ENCODE peak calls at places on chromosome 3, in four cellular contexts. O, T, C and W are unnamed samples.

GRCh38 chr3:39783730-39784129 is 25.7 kb upstream of the MYRIP start:
- DNase-seq in O (no peak), T (no peak), C (no peak), W (no peak)

GRCh38 chr3:69389520-69390248 is 3.8 kb upstream of the FRMD4B start:
- DNase-seq in O (no peak), T (no peak), C (no peak), W (no peak)

GRCh38 chr3:184180165-184180564 is 5.5 kb downstream of the AP2M1 start:
- DNase-seq in O (no peak), T (no peak), C (no peak), W (no peak)

GRCh38 chr3:61199843-61200242 is 51.4 kb downstream of the FHIT start:
- DNase-seq in O (no peak), T (no peak), C (no peak), W (no peak)

GRCh38 chr3:77001071-77001470 is 38.8 kb upstream of the ROBO2 start:
- DNase-seq in O (no peak), T (no peak), C (no peak), W (no peak)

GRCh38 chr3:124832782-124833709 is 54.1 kb downstream of the ITGB5 start:
- DNase-seq in O (no peak), T (no peak), C (no peak), W (no peak)

GRCh38 chr3:130386604-130387263 is 41.3 kb downstream of the COL6A5 start:
- DNase-seq in O (peak), T (no peak), C (no peak), W (no peak)

GRCh38 chr3:135141092-135141491 is 346.0 kb downstream of the EPHB1 start:
- DNase-seq in O (no peak), T (no peak), C (no peak), W (no peak)

GRCh38 chr3:120349819-120350125 is 618 bp upstream of the LRRC58 start:
- DNase-seq in O (no peak), T (peak), C (no peak), W (no peak)

DNA sequence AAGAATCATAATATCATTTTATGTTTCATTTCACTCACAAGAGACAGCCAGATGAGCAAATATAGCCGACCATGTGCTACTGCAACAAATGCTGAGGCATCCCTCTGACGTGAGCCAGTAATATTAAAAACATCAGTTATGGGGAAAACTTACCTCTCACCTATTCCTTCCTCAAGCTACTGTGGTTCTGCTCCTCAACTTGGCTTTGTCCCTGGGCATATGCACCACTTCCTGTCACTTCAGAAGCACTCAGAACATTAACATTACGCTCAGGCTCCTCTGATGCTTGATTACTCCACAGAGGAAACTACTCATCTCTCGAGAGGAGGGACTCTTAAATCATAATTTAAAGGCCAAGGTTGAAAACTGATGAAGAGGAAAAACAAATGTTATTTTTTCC is 457.0 kb upstream of the ALCAM start:
- DNase-seq in O (no peak), T (no peak), C (no peak), W (no peak)
- TF ChIP-seq FOXK2 in O (no peak), T (no peak), C (no peak), W (no peak)

GRCh38 chr3:116051040-116051439 is 394.2 kb downstream of the LSAMP start:
- DNase-seq in O (no peak), T (no peak), C (no peak), W (no peak)
- TF ChIP-seq FOXK2 in O (no peak), T (no peak), C (no peak), W (no peak)

DNA sequence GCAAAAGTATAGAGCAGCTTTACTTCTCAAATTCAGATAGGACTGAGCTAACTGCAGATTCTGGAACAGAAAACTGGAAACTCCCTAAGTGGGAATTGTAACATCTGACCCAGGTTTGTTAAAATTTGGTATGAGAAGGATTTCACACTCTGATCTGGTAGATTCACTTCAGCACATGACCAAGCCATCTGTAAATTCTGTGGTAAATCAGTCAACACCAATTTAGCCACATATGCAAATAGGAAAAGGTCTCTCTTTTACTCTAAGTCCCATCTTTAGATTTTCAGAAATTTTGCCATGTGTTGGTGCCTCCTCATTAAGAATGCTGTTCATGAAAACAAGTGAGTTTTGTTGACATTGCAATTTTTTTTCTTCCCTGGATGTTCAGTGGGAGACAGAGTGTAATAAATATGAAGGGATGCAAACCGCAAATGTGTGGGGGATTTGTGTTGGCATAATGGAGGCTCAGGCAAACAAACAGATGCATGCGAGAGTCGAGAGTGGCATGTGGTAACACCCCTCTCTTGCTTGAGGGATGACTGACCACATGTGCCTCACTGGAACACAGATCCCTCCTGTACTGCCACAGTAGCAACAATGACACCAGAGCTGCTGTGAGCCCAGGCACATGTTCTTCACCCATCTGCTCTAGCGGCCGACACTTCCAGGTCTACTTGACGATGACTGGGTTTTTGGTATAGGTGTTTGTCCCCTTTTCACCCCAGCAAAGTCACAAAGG is 146.6 kb downstream of the FEZF2 start:
- DNase-seq in O (no peak), T (no peak), C (no peak), W (no peak)
- TF ChIP-seq FOXK2 in O (no peak), T (no peak), C (no peak), W (no peak)

GRCh38 chr3:190265126-190265525 is 57.1 kb downstream of the CLDN1 start:
- DNase-seq in O (no peak), T (no peak), C (no peak), W (no peak)
- TF ChIP-seq FOXK2 in O (no peak), T (no peak), C (no peak), W (no peak)

GRCh38 chr3:98968824-98969223 is 67.3 kb upstream of the DCBLD2 start:
- DNase-seq in O (no peak), T (no peak), C (no peak), W (no peak)

GRCh38 chr3:98966862-98967554 is 65.5 kb upstream of the DCBLD2 start:
- DNase-seq in O (no peak), T (no peak), C (no peak), W (no peak)

GRCh38 chr3:98968347-98968746 is 66.9 kb upstream of the DCBLD2 start:
- DNase-seq in O (no peak), T (no peak), C (no peak), W (no peak)

GRCh38 chr3:98966434-98966833 is 64.9 kb upstream of the DCBLD2 start:
- DNase-seq in O (no peak), T (no peak), C (no peak), W (no peak)

GRCh38 chr3:98967758-98968157 is 66.3 kb upstream of the DCBLD2 start:
- DNase-seq in O (no peak), T (no peak), C (no peak), W (no peak)
- TF ChIP-seq FOXK2 in O (no peak), T (no peak), C (no peak), W (no peak)

DNA sequence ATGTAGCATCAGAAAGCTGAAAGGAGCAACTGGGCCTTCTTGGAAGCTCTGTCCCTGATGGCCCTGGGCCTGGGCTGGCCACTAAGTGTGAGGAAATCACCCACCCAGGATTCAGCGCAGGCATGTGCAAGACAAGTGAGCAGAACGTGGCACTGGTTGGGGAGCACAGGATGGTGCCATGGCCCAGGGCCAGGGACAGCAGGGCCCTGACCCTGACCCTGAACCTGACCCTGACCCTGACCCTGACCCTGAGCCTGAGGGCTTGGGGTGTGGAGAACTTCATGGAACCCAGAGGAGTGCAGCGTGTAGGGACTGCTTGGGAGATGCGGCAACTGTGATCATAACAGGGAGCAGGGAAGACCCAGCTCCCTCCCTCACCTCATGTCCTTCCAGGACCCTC is 5.9 kb upstream of the ALDH1L1 start:
- DNase-seq in O (no peak), T (no peak), C (no peak), W (no peak)
- TF ChIP-seq FOXK2 in O (no peak), T (no peak), C (no peak), W (no peak)

GRCh38 chr3:139554628-139555027 is 15.1 kb upstream of the RBP1 start:
- DNase-seq in O (no peak), T (no peak), C (no peak), W (no peak)

GRCh38 chr3:139548801-139549200 is 9.3 kb upstream of the RBP1 start:
- DNase-seq in O (no peak), T (no peak), C (no peak), W (no peak)

GRCh38 chr3:139555249-139555648 is 15.7 kb upstream of the RBP1 start:
- DNase-seq in O (no peak), T (no peak), C (no peak), W (no peak)

GRCh38 chr3:139557041-139557440 is 17.5 kb upstream of the RBP1 start:
- DNase-seq in O (no peak), T (no peak), C (no peak), W (no peak)

GRCh38 chr3:139552632-139553335 is 13.2 kb upstream of the RBP1 start:
- DNase-seq in O (no peak), T (no peak), C (no peak), W (no peak)
- TF ChIP-seq FOXK2 in O (no peak), T (no peak), C (no peak), W (no peak)

DNA sequence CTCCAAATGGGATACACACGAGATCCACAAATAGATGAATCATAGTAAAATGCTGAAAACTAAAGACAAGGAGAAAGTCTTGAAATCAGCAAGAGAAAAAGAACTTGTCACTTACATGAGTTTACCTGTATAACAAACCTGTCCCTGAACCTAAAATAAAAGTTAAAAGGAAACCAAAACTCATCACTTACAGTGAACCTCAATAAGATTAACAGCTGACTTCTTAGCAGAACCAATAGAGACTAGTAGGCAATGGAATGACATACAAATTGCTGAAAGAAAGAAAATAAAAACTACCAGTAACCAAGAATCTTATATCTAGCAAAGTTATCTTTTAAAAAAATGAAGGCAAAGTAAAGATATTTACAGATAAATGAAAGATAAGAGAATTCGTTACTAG is 27.4 kb downstream of the SEC22A start:
- DNase-seq in O (no peak), T (no peak), C (no peak), W (no peak)
- TF ChIP-seq FOXK2 in O (no peak), T (no peak), C (no peak), W (no peak)